ENCODE peak calls at places on chromosomes 13 and 19, in five cellular contexts. T is colonic mucosa, O is endodermal cell, D is uterus, G is testis. M is an unnamed sample.

GRCh38 chr13:32473650-32474049 is 45.7 kb upstream of the N4BP2L1 start:
- DNase-seq in D (no peak), O (no peak), T (no peak), G (no peak), M (no peak)

GRCh38 chr19:7973883-7974282 is 30.4 kb upstream of the TIMM44 start:
- DNase-seq in D (no peak), O (no peak), G (no peak), T (no peak), M (no peak)

GRCh38 chr13:25886438-25887214 is 165.2 kb downstream of the SHISA2 start:
- DNase-seq in D (no peak), T (no peak), G (no peak), O (peak), M (peak)

GRCh38 chr19:4933528-4933927 is 24.2 kb downstream of the UHRF1 start:
- DNase-seq in T (no peak), D (no peak), G (peak), O (no peak), M (no peak)

GRCh38 chr13:99975626-99976025 is 4.1 kb upstream of the ZIC5 start:
- DNase-seq in G (no peak), D (peak), T (no peak), O (peak), M (no peak)

GRCh38 chr13:65310663-65311328 is 1919.3 kb downstream of the PCDH9 start:
- DNase-seq in G (no peak), D (no peak), T (no peak), O (no peak), M (no peak)

GRCh38 chr19:40610396-40611064 is 9.4 kb downstream of the LTBP4 start:
- DNase-seq in D (no peak), T (peak), O (no peak), G (peak), M (no peak)

GRCh38 chr19:19267305-19267704 is 5.8 kb downstream of the TM6SF2 start:
- DNase-seq in D (no peak), O (no peak), G (no peak), T (no peak), M (no peak)

GRCh38 chr13:50844181-50844875 is 836 bp upstream of the DLEU7 start:
- DNase-seq in D (no peak), T (no peak), G (no peak), O (no peak), M (no peak)

GRCh38 chr19:7868326-7868670 is 5.9 kb downstream of the PRR36 start:
- DNase-seq in T (no peak), G (no peak), O (no peak), D (no peak), M (no peak)

GRCh38 chr19:46862974-46863632 is 2.3 kb downstream of the ARHGAP35 start:
- DNase-seq in D (peak), T (no peak), G (peak), O (no peak), M (no peak)

GRCh38 chr13:86298741-86299140 is 499.5 kb upstream of the SLITRK6 start:
- DNase-seq in T (no peak), G (no peak), D (no peak), O (no peak), M (no peak)

GRCh38 chr13:26272621-26273020 is 18.7 kb downstream of the CDK8 start:
- DNase-seq in D (no peak), O (no peak), G (no peak), T (no peak), M (no peak)

GRCh38 chr13:25301347-25302113 is at the start of gene NUP58:
- DNase-seq in T (peak), G (peak), O (peak), D (peak), M (peak)

GRCh38 chr13:75091707-75092106 is 390.3 kb downstream of the TBC1D4 start:
- DNase-seq in D (no peak), T (no peak), O (peak), G (no peak), M (no peak)

GRCh38 chr13:75088915-75089314 is 393.1 kb downstream of the TBC1D4 start:
- DNase-seq in D (no peak), O (no peak), T (no peak), G (no peak), M (no peak)

DNA sequence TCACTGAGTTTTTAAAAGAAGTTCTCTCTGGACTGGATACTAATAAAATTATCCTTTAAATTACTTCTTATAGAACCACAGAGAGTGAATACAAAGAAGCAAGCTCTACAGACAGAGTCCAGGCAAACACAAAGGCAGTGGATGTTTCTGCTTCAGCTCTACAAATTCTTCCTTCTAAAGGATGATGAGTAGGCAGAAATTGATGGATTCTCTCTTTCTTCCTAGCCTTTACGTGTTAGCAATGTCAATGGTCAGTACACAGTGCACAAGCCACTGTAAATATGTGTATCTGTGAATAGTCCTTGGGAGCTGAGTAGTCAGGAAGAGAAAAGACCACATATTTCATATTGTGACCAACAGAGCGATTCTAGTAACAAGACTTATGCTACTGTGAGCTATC is 390.8 kb downstream of the TBC1D4 start:
- DNase-seq in T (no peak), O (no peak), G (no peak), D (no peak), M (no peak)
- H3K27ac ChIP-seq in T (no peak), O (no peak), G (no peak), D (no peak), M (no peak)

GRCh38 chr19:14033946-14034345 is 2.4 kb downstream of the IL27RA start:
- DNase-seq in O (no peak), T (no peak), D (no peak), G (no peak), M (no peak)

GRCh38 chr19:14030997-14031718 is 404 bp upstream of the IL27RA start:
- DNase-seq in O (no peak), T (no peak), G (no peak), D (no peak), M (no peak)

GRCh38 chr19:14035706-14036105 is 4.1 kb downstream of the IL27RA start:
- DNase-seq in T (no peak), O (no peak), D (no peak), G (no peak), M (no peak)

GRCh38 chr19:14028901-14029300 is 953 bp downstream of the RLN3 start:
- DNase-seq in G (no peak), D (no peak), O (no peak), T (no peak), M (no peak)

GRCh38 chr19:14031719-14032480 is at the start of gene IL27RA:
- DNase-seq in G (peak), O (peak), D (peak), T (peak), M (no peak)
- H3K27ac ChIP-seq in G (peak), O (no peak), D (peak), T (peak), M (no peak)

GRCh38 chr19:11175920-11176319 is 20.3 kb upstream of the SPC24 start:
- DNase-seq in T (no peak), O (no peak), G (no peak), D (no peak), M (no peak)

GRCh38 chr19:11173516-11174155 is 18.1 kb upstream of the SPC24 start:
- DNase-seq in D (no peak), O (no peak), G (no peak), T (no peak), M (no peak)

GRCh38 chr19:11172576-11172975 is 17.0 kb upstream of the SPC24 start:
- DNase-seq in T (no peak), G (no peak), D (no peak), O (no peak), M (no peak)

GRCh38 chr19:11176466-11177193 is 20.7 kb downstream of the KANK2 start:
- DNase-seq in G (no peak), T (no peak), D (no peak), O (no peak), M (no peak)

GRCh38 chr19:11174336-11174735 is 18.8 kb upstream of the SPC24 start:
- DNase-seq in D (no peak), G (no peak), T (no peak), O (no peak), M (no peak)
- H3K27ac ChIP-seq in D (no peak), G (no peak), T (no peak), O (no peak), M (no peak)

GRCh38 chr13:110232146-110232545 is 74.8 kb downstream of the COL4A1 start:
- DNase-seq in T (no peak), D (no peak), G (no peak), O (peak), M (no peak)
- H3K27ac ChIP-seq in T (no peak), D (peak), G (no peak), O (no peak), M (no peak)

M was measured in AG04450.